ENCODE peak calls at places on chromosomes 7 and 10, in five cellular contexts. E is hippocampal formation; O is HT1080; M is naive thymus-derived CD4-positive, alpha-beta T cell; W is heart left ventricle. N is an unnamed sample.

GRCh38 chr7:64951250-64951848 is 39.5 kb downstream of the ZNF117 start:
- DNase-seq in E (no peak), O (peak; percentile 15), M (peak; percentile 40), W (no peak), N (no peak)

GRCh38 chr10:44044549-44044948 is 340.3 kb downstream of the CXCL12 start:
- DNase-seq in E (no peak), O (no peak), M (no peak), W (no peak), N (no peak)

GRCh38 chr7:27176343-27176731 is 2.2 kb upstream of the HOXA10 start:
- DNase-seq in E (no peak), O (no peak), M (no peak), W (no peak), N (no peak)

GRCh38 chr7:39709029-39709428 is 85.7 kb downstream of the RALA start:
- DNase-seq in E (no peak), O (no peak), M (no peak), W (no peak), N (no peak)

GRCh38 chr10:129966370-129966769 is 2.3 kb upstream of the EBF3 start:
- DNase-seq in E (no peak), O (no peak), M (no peak), W (no peak), N (no peak)

GRCh38 chr7:47383696-47384445 is 198.0 kb downstream of the TNS3 start:
- DNase-seq in E (no peak), O (no peak), M (no peak), W (no peak), N (no peak)

GRCh38 chr7:81470084-81470723 is 299.6 kb downstream of the HGF start:
- DNase-seq in E (peak; percentile 70), O (peak; percentile 53), M (no peak), W (peak; percentile 66), N (no peak)

GRCh38 chr10:87952612-87953011 is 89.2 kb downstream of the PTEN start:
- DNase-seq in E (no peak), O (no peak), M (no peak), W (no peak), N (no peak)

GRCh38 chr7:93758621-93759020 is 131.9 kb downstream of the TFPI2 start:
- DNase-seq in E (no peak), O (no peak), M (no peak), W (no peak), N (no peak)

N was measured in T-helper 1 cell.